ENCODE peak calls at places on chromosomes 16 and 17, in eight cellular contexts. Q is tibial nerve, L is ovary, Y is A549, S is stomach, I is suprapubic skin, U is H1, R is GM12878. A is an unnamed sample.
A peak's percentile ranks its signal among the peaks of the same experiment; 100 is the strongest.

GRCh38 chr16:53235851-53236250 is 181.1 kb downstream of the CHD9 start:
- DNase-seq in Q (no peak), L (no peak), Y (no peak), S (no peak), I (no peak), U (no peak), R (no peak), A (no peak)

GRCh38 chr16:11139624-11140375 is 116.2 kb downstream of the SOCS1 start:
- DNase-seq in Q (no peak), L (no peak), Y (no peak), S (no peak), I (no peak), U (no peak), R (no peak), A (no peak)

GRCh38 chr16:66359811-66360608 is 6.5 kb upstream of the CDH5 start:
- DNase-seq in Q (no peak), L (no peak), Y (no peak), S (no peak), I (no peak), U (no peak), R (no peak), A (no peak)

GRCh38 chr17:69909389-69909788 is 165.6 kb upstream of the KCNJ16 start:
- DNase-seq in Q (no peak), L (no peak), Y (no peak), S (no peak), I (no peak), U (no peak), R (no peak), A (no peak)

GRCh38 chr17:66281671-66282369 is 20.6 kb upstream of the PRKCA start:
- DNase-seq in Q (no peak), L (no peak), Y (peak; percentile 16), S (no peak), I (no peak), U (no peak), R (no peak), A (no peak)

GRCh38 chr16:88855736-88856121 is 1.0 kb downstream of the GALNS start:
- DNase-seq in Q (no peak), L (no peak), Y (no peak), S (no peak), I (no peak), U (no peak), R (no peak), A (no peak)

GRCh38 chr16:19137201-19137601 is 23.4 kb downstream of the ITPRIPL2 start:
- DNase-seq in Q (no peak), L (no peak), Y (no peak), S (no peak), I (no peak), U (no peak), R (no peak), A (no peak)

GRCh38 chr16:35754391-35755369 is 2295.3 kb downstream of the TP53TG3F start:
- DNase-seq in Q (no peak), L (no peak), Y (no peak), S (no peak), I (no peak), U (no peak), R (no peak), A (no peak)

GRCh38 chr16:85902366-85903155 is 3.6 kb downstream of the IRF8 start:
- DNase-seq in Q (no peak), L (no peak), Y (no peak), S (peak; percentile 39), I (no peak), U (no peak), R (peak; percentile 92), A (no peak)

GRCh38 chr17:31562447-31562846 is 171.0 kb downstream of the RAB11FIP4 start:
- DNase-seq in Q (no peak), L (no peak), Y (no peak), S (peak; percentile 52), I (no peak), U (no peak), R (no peak), A (no peak)

GRCh38 chr16:78331749-78332148 is 232.3 kb downstream of the WWOX start:
- DNase-seq in Q (no peak), L (no peak), Y (no peak), S (no peak), I (no peak), U (no peak), R (no peak), A (no peak)

GRCh38 chr16:54242199-54242598 is 44.4 kb downstream of the IRX3 start:
- DNase-seq in Q (no peak), L (no peak), Y (peak; percentile 56), S (no peak), I (no peak), U (peak; percentile 7), R (no peak), A (no peak)

GRCh38 chr16:27472091-27473020 is 70.4 kb downstream of the IL21R start:
- DNase-seq in Q (no peak), L (no peak), Y (no peak), S (no peak), I (no peak), U (no peak), R (no peak), A (no peak)

GRCh38 chr17:67215991-67216421 is 29.0 kb downstream of the HELZ start:
- DNase-seq in Q (no peak), L (no peak), Y (no peak), S (no peak), I (no peak), U (no peak), R (no peak), A (no peak)

GRCh38 chr16:48906076-48906475 is 296.1 kb upstream of the N4BP1 start:
- DNase-seq in Q (no peak), L (no peak), Y (no peak), S (no peak), I (no peak), U (no peak), R (no peak), A (no peak)

DNA sequence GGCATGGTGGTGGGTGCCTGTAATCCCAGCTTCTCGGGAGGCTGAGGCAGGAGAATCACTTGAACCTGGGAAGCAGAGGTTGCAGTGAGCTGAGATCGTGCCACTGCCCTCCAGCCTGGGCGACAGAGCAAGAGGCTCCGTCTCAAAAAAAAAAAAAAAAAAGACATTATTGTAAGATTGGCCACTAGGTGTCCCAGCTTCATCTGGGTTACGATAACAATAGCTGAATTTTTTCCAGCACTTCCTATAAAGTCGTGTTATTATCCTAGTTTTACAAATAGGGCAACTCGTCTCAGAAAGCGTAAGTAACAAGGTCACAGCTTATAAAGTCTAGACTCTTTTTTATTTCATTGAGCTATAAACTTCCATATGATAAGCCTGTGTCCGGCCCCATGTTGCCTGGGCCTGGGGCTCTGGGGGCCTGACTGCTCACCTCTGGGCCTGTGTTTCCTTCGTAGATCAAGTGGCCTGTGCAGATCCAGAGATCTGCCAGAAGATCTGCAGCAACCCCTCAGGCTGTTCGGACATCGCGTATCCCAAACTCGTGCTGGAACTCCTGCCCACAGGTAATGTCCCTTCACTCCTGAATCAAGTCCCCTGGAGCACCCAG is 60.5 kb downstream of the SLC5A11 start:
- DNase-seq in Q (no peak), L (no peak), Y (peak; percentile 35), S (no peak), I (no peak), U (no peak), R (no peak), A (no peak)
- TF ChIP-seq EP300 in Q (no peak), L (no peak), Y (no peak), S (no peak), I (no peak), U (no peak), R (no peak), A (no peak)

GRCh38 chr16:70553645-70554044 is 30.0 kb downstream of the SF3B3 start:
- DNase-seq in Q (no peak), L (no peak), Y (no peak), S (no peak), I (no peak), U (no peak), R (no peak), A (no peak)

GRCh38 chr16:70556063-70556462 is 32.4 kb downstream of the SF3B3 start:
- DNase-seq in Q (no peak), L (no peak), Y (no peak), S (no peak), I (no peak), U (no peak), R (no peak), A (no peak)

GRCh38 chr16:70551788-70552187 is 28.2 kb downstream of the SF3B3 start:
- DNase-seq in Q (no peak), L (no peak), Y (no peak), S (no peak), I (no peak), U (no peak), R (no peak), A (no peak)

GRCh38 chr16:70552675-70553074 is 29.1 kb downstream of the SF3B3 start:
- DNase-seq in Q (no peak), L (no peak), Y (no peak), S (no peak), I (no peak), U (no peak), R (no peak), A (no peak)

GRCh38 chr16:70553175-70553574 is 29.6 kb downstream of the SF3B3 start:
- DNase-seq in Q (no peak), L (no peak), Y (no peak), S (no peak), I (no peak), U (no peak), R (no peak), A (no peak)
- H3K9me3 ChIP-seq in Q (no peaks in the 10 kb centered on the region), L (no peaks in the 10 kb centered on the region), Y (no peaks in the 10 kb centered on the region), S (no peaks in the 10 kb centered on the region), I (no peaks in the 10 kb centered on the region), U (no peaks in the 10 kb centered on the region), R (no peaks in the 10 kb centered on the region), A (no peaks in the 10 kb centered on the region)

GRCh38 chr16:29674188-29674587 is 4.8 kb upstream of the QPRT start:
- DNase-seq in Q (peak; percentile 39), L (peak; percentile 89), Y (no peak), S (no peak), I (no peak), U (no peak), R (no peak), A (peak; percentile 84)
- TF ChIP-seq EP300 in Q (peak; percentile 73), L (no peak), Y (no peak), S (no peak), I (no peak), U (no peak), R (no peak), A (no peak)

GRCh38 chr16:3187798-3188674 is at the start of gene OR1F1:
- DNase-seq in Q (no peak), L (no peak), Y (peak; percentile 95), S (no peak), I (no peak), U (no peak), R (no peak), A (no peak)
- H3K9me3 ChIP-seq in Q (no peaks in the 10 kb centered on the region), L (no peaks in the 10 kb centered on the region), Y (no peaks in the 10 kb centered on the region), S (no peaks in the 10 kb centered on the region), I (no peaks in the 10 kb centered on the region), U (no peaks in the 10 kb centered on the region), R (no peaks in the 10 kb centered on the region), A (no peaks in the 10 kb centered on the region)